ENCODE peak calls at places on chromosomes 4 and X, in six cellular contexts. J, D, B, W, O and H are unnamed samples.
A peak's percentile ranks its signal among the peaks of the same experiment; 100 is the strongest.

GRCh38 chr4:21768349-21769310 is 179.9 kb downstream of the KCNIP4 start:
- DNase-seq in J (no peak), B (no peak), O (no peak), D (no peak), W (peak; percentile 65), H (no peak)

GRCh38 chrX:21907250-21907649 is 33.3 kb upstream of the SMS start:
- DNase-seq in D (no peak), W (no peak), O (no peak), J (no peak), B (no peak), H (no peak)

GRCh38 chrX:124388562-124388961 is 42.2 kb downstream of the SH2D1A start:
- DNase-seq in D (peak; percentile 10), J (peak; percentile 57), O (no peak), W (peak; percentile 35), B (peak; percentile 55), H (peak; percentile 68)

GRCh38 chr4:139606600-139607301 is 50.7 kb upstream of the SETD7 start:
- DNase-seq in W (peak; percentile 58), D (no peak), B (no peak), J (no peak), O (no peak), H (no peak)

GRCh38 chr4:155906554-155907247 is 3.2 kb downstream of the TDO2 start:
- DNase-seq in D (no peak), O (no peak), W (no peak), J (no peak), B (no peak), H (peak; percentile 55)

GRCh38 chr4:133152330-133152791 is 3.3 kb downstream of the PCDH10 start:
- DNase-seq in B (no peak), J (no peak), O (no peak), W (peak; percentile 25), D (no peak), H (no peak)

GRCh38 chr4:89868999-89869589 is 25.6 kb upstream of the MMRN1 start:
- DNase-seq in W (no peak), J (no peak), D (no peak), O (no peak), B (no peak), H (no peak)

GRCh38 chrX:141641138-141641537 is 51.6 kb downstream of the SPANXA2 start:
- DNase-seq in O (no peak), B (no peak), J (no peak), D (no peak), W (no peak), H (no peak)

GRCh38 chr4:164383187-164384181 is 370.4 kb upstream of the SMIM31 start:
- DNase-seq in J (no peak), W (peak; percentile 62), O (no peak), D (peak; percentile 94), B (no peak), H (peak; percentile 73)

GRCh38 chr4:48343531-48343930 is 2.2 kb downstream of the SLAIN2 start:
- DNase-seq in O (no peak), W (no peak), D (no peak), J (no peak), B (no peak), H (no peak)

GRCh38 chrX:154013001-154013421 is 6.7 kb downstream of the IRAK1 start:
- DNase-seq in W (no peak), O (no peak), B (no peak), J (no peak), D (peak; percentile 38), H (no peak)

GRCh38 chr4:100870940-100871772 is 353.3 kb upstream of the EMCN start:
- DNase-seq in W (no peak), O (no peak), J (no peak), D (no peak), B (no peak), H (no peak)

GRCh38 chr4:678765-679481 is 4.6 kb downstream of the MYL5 start:
- DNase-seq in D (no peak), O (no peak), W (no peak), B (no peak), J (no peak), H (no peak)

GRCh38 chr4:121822796-121823504 is 733 bp downstream of the CCNA2 start:
- DNase-seq in O (no peak), W (peak; percentile 79), D (no peak), B (peak; percentile 63), J (no peak), H (peak; percentile 63)

GRCh38 chr4:176584031-176584430 is 208.7 kb downstream of the VEGFC start:
- DNase-seq in J (no peak), B (no peak), W (no peak), O (no peak), D (no peak), H (no peak)

GRCh38 chrX:64571011-64571410 is 175.8 kb upstream of the MTMR8 start:
- DNase-seq in J (no peak), B (no peak), O (no peak), D (no peak), W (peak; percentile 44), H (no peak)

GRCh38 chrX:38636949-38637819 is 75.8 kb downstream of the TSPAN7 start:
- DNase-seq in J (no peak), B (no peak), D (no peak), W (no peak), O (no peak), H (no peak)

GRCh38 chrX:42093756-42094155 is 170.4 kb upstream of the CASK start:
- DNase-seq in J (no peak), O (no peak), W (no peak), B (no peak), D (no peak), H (no peak)

GRCh38 chrX:20374450-20374849 is 107.7 kb upstream of the RPS6KA3 start:
- DNase-seq in D (no peak), W (no peak), B (no peak), O (no peak), J (no peak), H (no peak)